ENCODE peak calls at places on chromosome X, in eight cellular contexts. N is IMR-90, I is T-cell, Q is natural killer cell, V is left lung, K is Right ventricle myocardium inferior, A is body of pancreas, P is right lobe of liver. L is an unnamed sample.

GRCh38 chrX:148609766-148610698 is 109.6 kb downstream of the AFF2 start:
- ATAC-seq in K (no peak), A (no peak), I (no peak), N (no peak), Q (peak; percentile 32), V (peak; percentile 77), P (no peak), L (peak; percentile 88)

GRCh38 chrX:154516655-154517100 is 646 bp upstream of the FAM3A start:
- ATAC-seq in K (peak; percentile 72), P (peak; percentile 3), A (peak; percentile 11), V (peak; percentile 26), I (peak; percentile 29), N (peak; percentile 7), Q (peak; percentile 57), L (no peak)

GRCh38 chrX:1658083-1658463 is 43.2 kb downstream of the ASMT start:
- ATAC-seq in I (no peak), N (peak; percentile 48), Q (peak; percentile 3), V (no peak), P (peak; percentile 28), K (no peak), A (no peak), L (no peak)

GRCh38 chrX:53190363-53190960 is 34.5 kb downstream of the KDM5C start:
- ATAC-seq in Q (no peak), K (no peak), A (no peak), I (no peak), P (peak; percentile 18), N (peak; percentile 16), V (no peak), L (no peak)

GRCh38 chrX:15301924-15302323 is 13.5 kb downstream of the ASB11 start:
- ATAC-seq in A (peak; percentile 85), V (peak; percentile 86), K (peak; percentile 63), Q (no peak), I (no peak), N (no peak), P (peak; percentile 48), L (no peak)

GRCh38 chrX:13598877-13599276 is 29.5 kb downstream of the EGFL6 start:
- ATAC-seq in I (no peak), V (no peak), Q (no peak), A (no peak), P (no peak), K (no peak), N (peak; percentile 40), L (no peak)

GRCh38 chrX:41695464-41695863 is 6.7 kb downstream of the GPR34 start:
- ATAC-seq in P (no peak), Q (no peak), K (no peak), N (no peak), I (peak; percentile 39), V (no peak), A (no peak), L (no peak)

GRCh38 chrX:10486373-10486772 is 134.0 kb downstream of the MID1 start:
- ATAC-seq in Q (no peak), N (peak; percentile 67), V (peak; percentile 46), P (no peak), K (peak; percentile 44), I (no peak), A (no peak), L (no peak)

GRCh38 chrX:72470593-72471310 is 101.9 kb downstream of the HDAC8 start:
- ATAC-seq in I (no peak), N (no peak), Q (no peak), P (no peak), A (no peak), V (no peak), K (no peak), L (no peak)

GRCh38 chrX:24339911-24340310 is 20.5 kb upstream of the SUPT20HL1 start:
- ATAC-seq in N (no peak), Q (no peak), P (no peak), K (no peak), A (no peak), V (no peak), I (no peak), L (no peak)

GRCh38 chrX:46961574-46962279 is 49.5 kb downstream of the JADE3 start:
- ATAC-seq in N (no peak), Q (no peak), P (no peak), A (no peak), V (no peak), I (no peak), K (no peak), L (peak; percentile 60)

L was measured in stimulated activated memory B cell treated with anti-CD40 and anti-IgM and Interleukin-4, amounts not matched to agents 10 μg/mL and 1 μg/mL and 100 μg/mL, for 72 hours.